ENCODE peak calls at places on chromosomes 1 and 21, in six cellular contexts. M, A, B, V, Y and F are unnamed samples.

GRCh38 chr1:32753532-32754281 is 51.1 kb upstream of the SYNC start:
- DNase-seq in V (peak), M (peak), Y (no peak), A (peak), B (no peak), F (no peak)

GRCh38 chr1:44565265-44565750 is 109.0 kb downstream of the TMEM53 start:
- DNase-seq in A (no peak), Y (no peak), M (no peak), B (no peak), V (no peak), F (no peak)

GRCh38 chr1:44010935-44011610 is 19.7 kb downstream of the CCDC24 start:
- DNase-seq in Y (no peak), B (no peak), A (no peak), M (no peak), V (no peak), F (no peak)

GRCh38 chr1:246609632-246610031 is 43.4 kb downstream of the CNST start:
- DNase-seq in M (no peak), B (no peak), V (no peak), Y (no peak), A (no peak), F (no peak)

GRCh38 chr1:41537788-41538351 is 53.4 kb upstream of the EDN2 start:
- DNase-seq in Y (no peak), B (peak), V (no peak), M (peak), A (no peak), F (peak)

GRCh38 chr1:29695809-29696208 is 459.5 kb downstream of the PTPRU start:
- DNase-seq in V (no peak), Y (no peak), M (no peak), B (no peak), A (no peak), F (no peak)

GRCh38 chr1:15941899-15942660 is 33.8 kb downstream of the ZBTB17 start:
- DNase-seq in Y (no peak), V (no peak), B (no peak), M (no peak), A (no peak), F (no peak)

GRCh38 chr1:183284086-183284485 is 98.0 kb downstream of the LAMC2 start:
- DNase-seq in V (no peak), A (no peak), B (no peak), M (no peak), Y (no peak), F (no peak)

GRCh38 chr21:36487641-36488307 is 7.9 kb upstream of the CLDN14 start:
- DNase-seq in A (no peak), V (no peak), M (no peak), B (peak), Y (peak), F (no peak)

GRCh38 chr1:172352435-172352834 is 68.0 kb upstream of the C1orf105 start:
- DNase-seq in B (no peak), V (no peak), A (no peak), Y (no peak), M (no peak), F (no peak)

GRCh38 chr1:172704003-172704402 is 45.1 kb downstream of the FASLG start:
- DNase-seq in M (no peak), V (no peak), Y (no peak), A (no peak), B (no peak), F (no peak)

GRCh38 chr1:118487091-118487490 is 302.1 kb upstream of the SPAG17 start:
- DNase-seq in B (no peak), Y (no peak), A (no peak), V (no peak), M (no peak), F (no peak)

GRCh38 chr1:10575616-10576015 is 100.9 kb downstream of the PEX14 start:
- DNase-seq in B (no peak), V (no peak), M (no peak), Y (no peak), A (no peak), F (no peak)

GRCh38 chr1:25569599-25570458 is 26.4 kb downstream of the LDLRAP1 start:
- DNase-seq in Y (no peak), M (no peak), B (no peak), A (no peak), V (no peak), F (no peak)

GRCh38 chr1:26477446-26478152 is 5.4 kb downstream of the HMGN2 start:
- DNase-seq in M (no peak), V (peak), Y (no peak), B (no peak), A (no peak), F (no peak)

GRCh38 chr1:227270554-227270953 is 47.7 kb downstream of the CDC42BPA start:
- DNase-seq in B (no peak), A (no peak), V (no peak), Y (no peak), M (no peak), F (no peak)

GRCh38 chr1:26814893-26815292 is 11.6 kb upstream of the ZDHHC18 start:
- DNase-seq in M (no peak), V (no peak), B (no peak), A (no peak), Y (no peak), F (no peak)

GRCh38 chr1:1011388-1011949 is 1.8 kb upstream of the ISG15 start:
- DNase-seq in Y (peak), B (no peak), M (no peak), A (no peak), V (no peak), F (no peak)